ENCODE peak calls at places on chromosomes 13 and 19, in five cellular contexts. One of them, this sample, is unnamed.

GRCh38 chr13:32164622-32165268 is 133.2 kb downstream of the FRY start:
- DNase-seq in K562: peak; percentile 54
- DNase-seq in HepG2: peak; percentile 69
- DNase-seq in SK-N-SH: peak; percentile 46
- DNase-seq in GM12878: peak; percentile 11
- DNase-seq in this sample: peak; percentile 77

GRCh38 chr13:44220948-44221347 is 152.7 kb upstream of the SERP2 start:
- DNase-seq in K562: no peak
- DNase-seq in HepG2: no peak
- DNase-seq in SK-N-SH: no peak
- DNase-seq in GM12878: no peak
- DNase-seq in this sample: no peak

GRCh38 chr19:13082192-13083007 is 20.3 kb downstream of the LYL1 start:
- DNase-seq in K562: peak; percentile 41
- DNase-seq in HepG2: peak; percentile 52
- DNase-seq in SK-N-SH: peak; percentile 66
- DNase-seq in GM12878: no peak
- DNase-seq in this sample: peak; percentile 52

GRCh38 chr19:49135686-49136085 is 16.3 kb downstream of the PPFIA3 start:
- DNase-seq in K562: no peak
- DNase-seq in HepG2: no peak
- DNase-seq in SK-N-SH: no peak
- DNase-seq in GM12878: no peak
- DNase-seq in this sample: no peak

GRCh38 chr19:1622007-1622406 is 16.7 kb upstream of the UQCR11 start:
- DNase-seq in K562: no peak
- DNase-seq in HepG2: no peak
- DNase-seq in SK-N-SH: no peak
- DNase-seq in GM12878: no peak
- DNase-seq in this sample: no peak

GRCh38 chr13:113518080-113518803 is 27.7 kb upstream of the DCUN1D2 start:
- DNase-seq in K562: no peak
- DNase-seq in HepG2: no peak
- DNase-seq in SK-N-SH: no peak
- DNase-seq in GM12878: no peak
- DNase-seq in this sample: no peak

GRCh38 chr13:87821512-87821911 is 150.3 kb downstream of the SLITRK5 start:
- DNase-seq in K562: no peak
- DNase-seq in HepG2: no peak
- DNase-seq in SK-N-SH: no peak
- DNase-seq in GM12878: no peak
- DNase-seq in this sample: no peak

GRCh38 chr19:53883231-53883661 is 1.2 kb downstream of the PRKCG start:
- DNase-seq in K562: peak; percentile 38
- DNase-seq in HepG2: no peak
- DNase-seq in SK-N-SH: no peak
- DNase-seq in GM12878: no peak
- DNase-seq in this sample: no peak

GRCh38 chr13:103031332-103031873 is 34.8 kb downstream of the SLC10A2 start:
- DNase-seq in K562: no peak
- DNase-seq in HepG2: no peak
- DNase-seq in SK-N-SH: no peak
- DNase-seq in GM12878: peak; percentile 90
- DNase-seq in this sample: no peak

GRCh38 chr19:21901861-21902260 is 65.9 kb upstream of the ZNF43 start:
- DNase-seq in K562: no peak
- DNase-seq in HepG2: no peak
- DNase-seq in SK-N-SH: no peak
- DNase-seq in GM12878: no peak
- DNase-seq in this sample: no peak

GRCh38 chr13:24267801-24268200 is 41.6 kb upstream of the C1QTNF9 start:
- DNase-seq in K562: no peak
- DNase-seq in HepG2: no peak
- DNase-seq in SK-N-SH: no peak
- DNase-seq in GM12878: no peak
- DNase-seq in this sample: no peak

GRCh38 chr13:113880651-113881611 is 17.1 kb upstream of the GAS6 start:
- DNase-seq in K562: no peak
- DNase-seq in HepG2: no peak
- DNase-seq in SK-N-SH: no peak
- DNase-seq in GM12878: no peak
- DNase-seq in this sample: no peak

GRCh38 chr19:54191671-54192453 is 754 bp downstream of the TSEN34 start:
- DNase-seq in K562: no peak
- DNase-seq in HepG2: no peak
- DNase-seq in SK-N-SH: no peak
- DNase-seq in GM12878: no peak
- DNase-seq in this sample: no peak

GRCh38 chr19:17510220-17510993 is 1.0 kb upstream of the PGLS start:
- DNase-seq in K562: no peak
- DNase-seq in HepG2: no peak
- DNase-seq in SK-N-SH: no peak
- DNase-seq in GM12878: no peak
- DNase-seq in this sample: no peak

GRCh38 chr13:94128430-94128829 is 351.1 kb downstream of the DCT start:
- DNase-seq in K562: no peak
- DNase-seq in HepG2: no peak
- DNase-seq in SK-N-SH: no peak
- DNase-seq in GM12878: no peak
- DNase-seq in this sample: no peak

GRCh38 chr19:41230067-41230857 is 11.2 kb downstream of the AXL start:
- DNase-seq in K562: no peak
- DNase-seq in HepG2: no peak
- DNase-seq in SK-N-SH: no peak
- DNase-seq in GM12878: no peak
- DNase-seq in this sample: no peak

GRCh38 chr19:41226053-41226873 is 7.2 kb downstream of the AXL start:
- DNase-seq in K562: peak; percentile 93
- DNase-seq in HepG2: peak; percentile 68
- DNase-seq in SK-N-SH: peak; percentile 56
- DNase-seq in GM12878: no peak
- DNase-seq in this sample: peak; percentile 59

GRCh38 chr19:41226874-41227390 is 7.9 kb downstream of the AXL start:
- DNase-seq in K562: no peak
- DNase-seq in HepG2: no peak
- DNase-seq in SK-N-SH: no peak
- DNase-seq in GM12878: no peak
- DNase-seq in this sample: no peak

GRCh38 chr19:41225238-41226052 is 6.4 kb downstream of the AXL start:
- DNase-seq in K562: peak; percentile 86
- DNase-seq in HepG2: peak; percentile 91
- DNase-seq in SK-N-SH: peak; percentile 55
- DNase-seq in GM12878: no peak
- DNase-seq in this sample: no peak

DNA sequence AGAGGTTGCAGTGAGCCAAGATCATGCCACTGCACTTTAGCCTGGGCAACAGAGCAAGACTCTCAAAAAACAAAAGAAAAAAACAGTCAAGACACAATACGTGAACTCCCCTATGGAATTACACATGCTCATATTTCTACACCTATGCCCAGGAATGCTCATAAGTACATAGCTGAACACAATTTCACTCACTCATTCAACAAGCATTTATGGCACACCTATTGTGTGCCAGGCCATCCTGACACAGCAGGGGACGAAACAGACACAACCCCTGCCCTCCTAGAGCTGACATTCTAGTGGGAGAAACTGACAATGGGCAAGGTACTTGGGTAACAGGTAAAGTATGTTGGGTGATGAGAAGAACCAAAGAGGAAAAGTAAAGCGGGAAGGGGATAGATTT is 9.5 kb downstream of the AXL start:
- DNase-seq in K562: no peak
- DNase-seq in HepG2: no peak
- DNase-seq in SK-N-SH: no peak
- DNase-seq in GM12878: no peak
- DNase-seq in this sample: no peak
- TF ChIP-seq FOXM1 in K562: no peak
- TF ChIP-seq FOXM1 in HepG2: no peak
- TF ChIP-seq FOXM1 in SK-N-SH: no peak
- TF ChIP-seq FOXM1 in GM12878: no peak
- TF ChIP-seq FOXM1 in this sample: no peak

GRCh38 chr13:49441846-49442245 is 2.0 kb downstream of the CAB39L start:
- DNase-seq in K562: no peak
- DNase-seq in HepG2: no peak
- DNase-seq in SK-N-SH: no peak
- DNase-seq in GM12878: no peak
- DNase-seq in this sample: no peak

GRCh38 chr13:49441312-49441711 is 2.6 kb downstream of the CAB39L start:
- DNase-seq in K562: no peak
- DNase-seq in HepG2: no peak
- DNase-seq in SK-N-SH: no peak
- DNase-seq in GM12878: no peak
- DNase-seq in this sample: no peak

GRCh38 chr13:49436890-49437289 is 7.0 kb downstream of the CAB39L start:
- DNase-seq in K562: no peak
- DNase-seq in HepG2: no peak
- DNase-seq in SK-N-SH: no peak
- DNase-seq in GM12878: no peak
- DNase-seq in this sample: no peak

GRCh38 chr13:49437705-49438104 is 6.2 kb downstream of the CAB39L start:
- DNase-seq in K562: no peak
- DNase-seq in HepG2: no peak
- DNase-seq in SK-N-SH: no peak
- DNase-seq in GM12878: no peak
- DNase-seq in this sample: no peak

DNA sequence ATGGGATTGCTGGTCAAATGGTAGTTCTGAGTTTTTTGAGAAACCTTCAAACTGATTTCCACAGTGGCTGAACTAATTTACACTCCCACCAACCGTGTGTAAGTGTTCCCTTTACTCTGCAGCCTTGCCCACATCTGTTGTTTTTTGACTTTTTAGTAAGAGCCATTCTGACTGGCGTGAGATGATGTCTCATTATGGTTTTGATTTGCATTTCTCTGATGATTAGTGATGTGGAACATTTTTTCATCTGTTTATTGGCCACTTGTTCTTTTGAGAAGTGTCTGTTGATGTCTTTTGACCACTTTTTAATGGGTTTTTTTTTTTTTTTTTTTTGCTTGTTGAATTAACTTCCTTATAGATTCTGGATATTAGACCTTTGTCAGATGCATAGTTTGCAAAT is 4.3 kb downstream of the CAB39L start:
- DNase-seq in K562: no peak
- DNase-seq in HepG2: no peak
- DNase-seq in SK-N-SH: no peak
- DNase-seq in GM12878: no peak
- DNase-seq in this sample: no peak
- TF ChIP-seq FOXM1 in K562: no peak
- TF ChIP-seq FOXM1 in HepG2: no peak
- TF ChIP-seq FOXM1 in SK-N-SH: no peak
- TF ChIP-seq FOXM1 in GM12878: no peak
- TF ChIP-seq FOXM1 in this sample: no peak

GRCh38 chr13:107770541-107770940 is 444.8 kb downstream of the LIG4 start:
- DNase-seq in K562: no peak
- DNase-seq in HepG2: no peak
- DNase-seq in SK-N-SH: no peak
- DNase-seq in GM12878: no peak
- DNase-seq in this sample: no peak

GRCh38 chr13:107764012-107764411 is 451.3 kb downstream of the LIG4 start:
- DNase-seq in K562: no peak
- DNase-seq in HepG2: no peak
- DNase-seq in SK-N-SH: no peak
- DNase-seq in GM12878: no peak
- DNase-seq in this sample: no peak

GRCh38 chr13:107765724-107766436 is 449.5 kb downstream of the LIG4 start:
- DNase-seq in K562: no peak
- DNase-seq in HepG2: no peak
- DNase-seq in SK-N-SH: peak; percentile 54
- DNase-seq in GM12878: no peak
- DNase-seq in this sample: no peak

GRCh38 chr13:107767119-107767518 is 448.2 kb downstream of the LIG4 start:
- DNase-seq in K562: no peak
- DNase-seq in HepG2: no peak
- DNase-seq in SK-N-SH: peak; percentile 76
- DNase-seq in GM12878: no peak
- DNase-seq in this sample: no peak
- TF ChIP-seq FOXM1 in K562: no peak
- TF ChIP-seq FOXM1 in HepG2: no peak
- TF ChIP-seq FOXM1 in SK-N-SH: no peak
- TF ChIP-seq FOXM1 in GM12878: no peak
- TF ChIP-seq FOXM1 in this sample: no peak

DNA sequence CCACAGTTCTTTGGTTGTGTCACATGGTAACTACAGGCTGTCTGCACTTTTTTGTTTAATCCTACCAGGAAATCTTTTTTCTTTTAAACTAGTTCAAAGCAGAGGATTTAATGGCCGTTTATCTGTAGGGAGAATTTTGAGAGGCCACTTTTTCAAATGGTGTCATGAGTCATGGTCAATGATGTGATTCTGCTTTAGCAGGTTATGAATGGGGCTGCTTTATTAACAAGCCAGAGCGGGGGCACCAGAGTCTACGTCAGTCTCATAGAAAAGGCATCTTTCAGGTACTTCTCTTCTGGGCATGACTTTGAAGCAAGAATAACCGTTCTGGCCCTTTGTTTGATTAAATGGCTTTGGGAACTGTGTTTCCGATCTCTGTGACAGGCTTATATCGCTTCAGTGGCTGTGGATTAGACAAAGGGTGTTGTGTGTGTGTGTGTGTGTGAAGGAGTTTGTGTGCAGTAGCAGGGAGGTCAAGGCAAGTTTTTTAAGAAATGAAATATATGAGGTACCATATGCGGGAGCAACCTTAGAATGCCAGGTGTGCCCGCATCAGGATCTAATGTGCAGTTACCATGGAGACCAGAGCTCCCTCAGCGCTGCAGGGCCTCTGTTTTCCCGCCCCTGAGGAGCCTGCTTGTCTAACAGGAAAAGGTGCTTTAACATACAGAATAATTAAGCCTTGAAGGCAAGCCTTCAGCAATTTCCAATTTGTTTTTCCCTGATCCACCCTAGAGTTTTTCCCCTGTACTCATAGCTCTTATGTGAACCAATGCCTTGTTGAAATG is 120.5 kb downstream of the KATNAL1 start:
- DNase-seq in K562: no peak
- DNase-seq in HepG2: no peak
- DNase-seq in SK-N-SH: no peak
- DNase-seq in GM12878: no peak
- DNase-seq in this sample: no peak
- TF ChIP-seq FOXM1 in K562: no peak
- TF ChIP-seq FOXM1 in HepG2: no peak
- TF ChIP-seq FOXM1 in SK-N-SH: no peak
- TF ChIP-seq FOXM1 in GM12878: no peak
- TF ChIP-seq FOXM1 in this sample: no peak